ENCODE peak calls at places on chromosomes 11 and 22, in nine cellular contexts. G is lower lobe of right lung; I is MM.1S; X is esophagus squamous epithelium; R is heart left ventricle; M is left ventricle myocardium inferior; S is colonic mucosa; P is CD8-positive, alpha-beta T cell; V is lung. L is an unnamed sample. For H3K4me1, the result is how much of the 10 kb centered on the place peaks cover.

GRCh38 chr22:43859621-43860020 is 2.7 kb downstream of the SULT4A1 start:
- DNase-seq in G (no peak), I (no peak), X (no peak), R (no peak), M (no peak), S (no peak), P (no peak), V (no peak), L (peak)

GRCh38 chr11:132248585-132248984 is 878.2 kb downstream of the NTM start:
- DNase-seq in G (no peak), I (no peak), X (no peak), R (no peak), M (no peak), S (no peak), P (no peak), V (no peak), L (no peak)

GRCh38 chr11:84673753-84674152 is 953.4 kb downstream of the DLG2 start:
- DNase-seq in G (no peak), I (peak), X (no peak), R (no peak), M (no peak), S (no peak), P (no peak), V (no peak), L (no peak)

GRCh38 chr11:100827934-100828661 is 141.0 kb downstream of the ARHGAP42 start:
- DNase-seq in G (no peak), I (peak), X (no peak), R (no peak), M (no peak), S (no peak), P (no peak), V (no peak), L (no peak)

GRCh38 chr11:57512646-57513445 is 2.7 kb downstream of the SLC43A1 start:
- DNase-seq in G (no peak), I (no peak), X (no peak), R (no peak), M (no peak), S (no peak), P (no peak), V (no peak), L (no peak)

GRCh38 chr11:34068098-34068497 is 16.6 kb downstream of the CAPRIN1 start:
- DNase-seq in G (no peak), I (no peak), X (no peak), R (no peak), M (no peak), S (no peak), P (no peak), V (no peak), L (no peak)

GRCh38 chr11:126716456-126717083 is 284.0 kb downstream of the KIRREL3 start:
- DNase-seq in G (no peak), I (peak), X (no peak), R (no peak), M (no peak), S (peak), P (no peak), V (peak), L (no peak)

GRCh38 chr11:69425444-69425843 is 56.0 kb upstream of the LINC01488 start:
- DNase-seq in G (no peak), I (no peak), X (no peak), R (no peak), M (no peak), S (no peak), P (no peak), V (no peak), L (no peak)

GRCh38 chr11:27701262-27702105 is 1.2 kb upstream of the BDNF start:
- DNase-seq in G (no peak), I (peak), X (no peak), R (peak), M (peak), S (peak), P (no peak), V (no peak), L (peak)

GRCh38 chr22:37267128-37267587 is 15.2 kb upstream of the CYTH4 start:
- DNase-seq in G (peak), I (peak), X (no peak), R (peak), M (peak), S (peak), P (peak), V (peak), L (peak)

GRCh38 chr11:62295504-62295903 is 3.4 kb downstream of the SCGB1D4 start:
- DNase-seq in G (no peak), I (no peak), X (no peak), R (no peak), M (no peak), S (no peak), P (no peak), V (no peak), L (no peak)

GRCh38 chr11:116112031-116112935 is 608.1 kb upstream of the CADM1 start:
- DNase-seq in G (no peak), I (no peak), X (no peak), R (no peak), M (no peak), S (no peak), P (no peak), V (no peak), L (no peak)

GRCh38 chr11:119416606-119417580 is 6.1 kb downstream of the THY1 start:
- DNase-seq in G (no peak), I (no peak), X (no peak), R (no peak), M (no peak), S (no peak), P (peak), V (no peak), L (no peak)

GRCh38 chr11:118820412-118821357 is 29.7 kb upstream of the DDX6 start:
- DNase-seq in G (peak), I (peak), X (no peak), R (peak), M (peak), S (peak), P (no peak), V (peak), L (peak)

GRCh38 chr11:57476223-57476882 is 16.0 kb downstream of the RTN4RL2 start:
- DNase-seq in G (peak), I (peak), X (no peak), R (peak), M (peak), S (peak), P (peak), V (no peak), L (peak)

GRCh38 chr11:21066030-21066429 is 396.6 kb downstream of the NELL1 start:
- DNase-seq in G (no peak), I (peak), X (no peak), R (no peak), M (no peak), S (no peak), P (no peak), V (no peak), L (no peak)

GRCh38 chr11:62068730-62069129 is 55.1 kb upstream of the INCENP start:
- DNase-seq in G (no peak), I (no peak), X (no peak), R (no peak), M (no peak), S (no peak), P (no peak), V (no peak), L (no peak)

GRCh38 chr11:115576606-115577005 is 72.4 kb upstream of the CADM1 start:
- DNase-seq in G (no peak), I (no peak), X (no peak), R (no peak), M (no peak), S (no peak), P (no peak), V (no peak), L (no peak)

GRCh38 chr22:44179989-44180705 is 578 bp upstream of the PARVG start:
- DNase-seq in G (no peak), I (no peak), X (no peak), R (no peak), M (no peak), S (no peak), P (no peak), V (no peak), L (no peak)

GRCh38 chr11:68946416-68947090 is 34.2 kb downstream of the MRGPRD start:
- DNase-seq in G (no peak), I (no peak), X (no peak), R (no peak), M (no peak), S (no peak), P (no peak), V (no peak), L (no peak)

GRCh38 chr22:26391623-26392022 is 37.4 kb upstream of the ASPHD2 start:
- DNase-seq in G (no peak), I (no peak), X (no peak), R (no peak), M (no peak), S (no peak), P (no peak), V (no peak), L (no peak)

GRCh38 chr22:27331526-27332281 is 469.9 kb downstream of the MN1 start:
- DNase-seq in G (peak), I (no peak), X (no peak), R (no peak), M (peak), S (no peak), P (no peak), V (peak), L (peak)

GRCh38 chr11:32527191-32527590 is 56.4 kb upstream of the EIF3M start:
- DNase-seq in G (no peak), I (no peak), X (no peak), R (no peak), M (no peak), S (no peak), P (no peak), V (no peak), L (no peak)

GRCh38 chr22:39439170-39439569 is 17.6 kb upstream of the MGAT3 start:
- DNase-seq in G (no peak), I (no peak), X (no peak), R (no peak), M (no peak), S (no peak), P (no peak), V (no peak), L (no peak)

GRCh38 chr11:118081241-118081958 is 4.5 kb downstream of the TMPRSS4 start:
- DNase-seq in G (no peak), I (no peak), X (no peak), R (no peak), M (no peak), S (no peak), P (no peak), V (no peak), L (peak)

GRCh38 chr22:35547993-35548761 is 7.5 kb downstream of the RASD2 start:
- DNase-seq in G (no peak), I (no peak), X (no peak), R (no peak), M (no peak), S (no peak), P (no peak), V (no peak), L (no peak)
- TF ChIP-seq CTCF in G (no peak), I (no peak), X (no peak), R (no peak), M (no peak), S (no peak), P (no peak), V (no peak), L (no peak)

DNA sequence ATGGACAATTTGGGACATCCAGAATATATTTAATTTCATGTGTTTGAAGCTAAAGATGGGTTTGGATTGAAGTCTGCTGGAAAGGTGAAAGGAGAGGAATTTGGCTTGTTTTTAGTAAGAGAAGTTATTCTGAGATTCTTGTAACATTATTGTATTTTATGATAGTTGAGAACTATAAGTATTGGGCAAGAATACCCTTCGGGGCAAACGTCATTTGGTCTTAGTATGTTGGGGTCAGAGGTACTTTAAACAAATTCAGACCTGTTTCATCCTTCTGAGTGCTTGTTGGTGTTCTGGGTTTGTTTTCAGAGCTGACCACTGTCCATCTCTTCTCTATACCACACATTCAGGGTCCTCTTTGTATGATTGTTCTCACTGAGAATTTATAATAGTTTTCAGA is 19.5 kb downstream of the PANX1 start:
- DNase-seq in G (no peak), I (no peak), X (no peak), R (no peak), M (no peak), S (no peak), P (no peak), V (no peak), L (no peak)
- H3K4me1 ChIP-seq in G (under half), I (under half), X (half or more), R (half or more), M (half or more), S (under half), P (under half), V (under half), L (under half)

DNA sequence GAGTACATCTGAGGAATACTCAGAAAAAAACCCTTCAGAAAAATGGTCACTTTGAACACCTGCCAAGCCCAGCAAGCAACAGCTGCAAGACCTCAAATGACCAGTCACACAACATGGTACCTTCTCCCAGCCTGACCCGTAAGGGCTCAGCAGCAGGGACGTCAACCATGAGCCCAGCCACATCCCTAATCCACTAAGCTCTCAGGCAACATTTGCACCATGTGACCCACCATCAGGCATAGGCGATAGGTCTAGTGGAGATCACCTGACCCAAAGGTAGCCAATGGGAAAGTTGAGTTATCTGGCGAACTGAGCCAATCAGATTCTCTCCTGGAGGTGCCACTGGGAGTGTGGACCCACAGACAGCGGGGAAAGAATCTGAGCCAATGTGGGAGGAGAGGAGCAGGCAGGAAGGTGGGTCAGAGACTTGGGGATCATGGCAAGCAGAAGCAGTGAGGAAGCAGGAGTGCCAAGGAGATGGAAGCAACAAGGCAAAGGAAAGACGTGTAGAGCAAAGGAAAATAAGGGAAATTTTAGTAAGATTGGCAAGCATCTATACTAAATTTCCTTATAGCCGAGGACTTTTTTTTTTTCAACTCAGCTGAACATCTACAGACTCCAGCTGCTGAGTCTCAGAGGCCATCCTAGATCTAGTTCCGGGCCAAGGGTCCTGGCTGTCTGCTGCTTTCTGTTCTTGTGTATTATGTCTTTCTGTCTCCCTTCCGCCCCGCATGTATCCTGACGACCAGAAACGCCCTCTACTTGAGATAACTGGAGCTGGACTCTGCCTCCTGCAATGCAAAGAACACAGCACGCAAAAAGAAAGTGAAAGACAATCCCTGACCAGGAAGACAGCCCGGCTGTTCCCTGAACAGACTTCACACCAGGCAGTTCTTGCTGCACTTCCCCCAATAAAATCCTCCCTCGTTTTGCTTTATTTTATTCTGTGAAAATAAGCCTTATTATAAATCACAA is 11.0 kb upstream of the PLAAT2 start:
- DNase-seq in G (no peak), I (peak), X (no peak), R (peak), M (peak), S (peak), P (peak), V (peak), L (peak)
- TF ChIP-seq CTCF in G (peak), I (peak), X (no peak), R (no peak), M (peak), S (no peak), P (no peak), V (peak), L (no peak)

GRCh38 chr22:22788460-22789037 is 99.1 kb upstream of the IGLL5 start:
- DNase-seq in G (no peak), I (no peak), X (no peak), R (no peak), M (no peak), S (no peak), P (no peak), V (no peak), L (no peak)

GRCh38 chr22:22787805-22788459 is 99.7 kb upstream of the IGLL5 start:
- DNase-seq in G (peak), I (peak), X (no peak), R (peak), M (peak), S (peak), P (peak), V (peak), L (peak)

GRCh38 chr22:22789233-22789921 is 98.2 kb upstream of the IGLL5 start:
- DNase-seq in G (no peak), I (no peak), X (no peak), R (no peak), M (no peak), S (no peak), P (no peak), V (no peak), L (no peak)

GRCh38 chr22:22791438-22792181 is 96.0 kb upstream of the IGLL5 start:
- DNase-seq in G (no peak), I (no peak), X (no peak), R (no peak), M (no peak), S (no peak), P (peak), V (no peak), L (no peak)

DNA sequence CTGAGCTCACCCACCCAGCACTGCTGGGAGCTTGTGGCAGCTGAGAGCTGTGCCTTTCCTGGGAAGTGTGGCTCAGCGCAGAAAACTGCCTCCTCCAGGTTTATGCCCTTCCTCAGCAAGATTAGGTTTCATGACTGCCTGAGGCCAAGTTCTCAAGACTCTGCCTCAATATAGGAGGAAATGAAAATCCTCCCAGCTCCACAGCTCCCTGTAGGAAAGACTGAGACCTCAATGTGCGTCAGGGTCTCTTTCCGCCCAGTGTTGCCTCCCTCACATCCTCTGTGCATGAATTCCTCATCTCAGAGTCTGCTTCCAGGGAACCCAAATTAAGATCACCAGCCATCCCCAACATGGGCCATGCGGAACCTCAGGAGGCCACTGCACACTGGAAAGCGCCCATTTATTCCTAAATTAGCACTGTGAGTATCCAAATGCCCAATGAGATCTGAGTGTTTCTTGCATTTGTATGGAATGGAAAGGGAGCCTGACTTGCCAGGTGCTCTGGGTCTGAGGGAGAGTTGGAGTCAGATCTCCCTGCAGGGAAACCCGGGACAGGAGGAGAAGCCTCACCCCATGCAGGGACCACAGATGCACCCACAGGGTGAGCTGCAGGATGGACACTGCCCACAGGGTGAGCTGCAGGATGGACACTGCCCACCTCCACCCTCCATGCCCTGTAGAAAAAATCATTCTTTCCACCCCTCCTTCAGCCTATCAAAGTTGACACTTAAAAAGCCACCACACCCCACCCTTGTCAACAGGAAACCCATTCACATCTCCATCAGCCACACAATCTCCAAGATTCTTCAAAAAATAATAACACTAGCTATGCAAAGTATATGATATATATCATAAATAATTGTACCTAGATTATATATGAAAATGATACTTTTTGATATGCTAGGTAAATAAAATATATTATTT is 97.4 kb upstream of the IGLL5 start:
- DNase-seq in G (no peak), I (no peak), X (no peak), R (no peak), M (no peak), S (no peak), P (no peak), V (no peak), L (no peak)
- H3K4me1 ChIP-seq in G (under half), I (under half), X (under half), R (under half), M (under half), S (under half), P (under half), V (under half), L (under half)

DNA sequence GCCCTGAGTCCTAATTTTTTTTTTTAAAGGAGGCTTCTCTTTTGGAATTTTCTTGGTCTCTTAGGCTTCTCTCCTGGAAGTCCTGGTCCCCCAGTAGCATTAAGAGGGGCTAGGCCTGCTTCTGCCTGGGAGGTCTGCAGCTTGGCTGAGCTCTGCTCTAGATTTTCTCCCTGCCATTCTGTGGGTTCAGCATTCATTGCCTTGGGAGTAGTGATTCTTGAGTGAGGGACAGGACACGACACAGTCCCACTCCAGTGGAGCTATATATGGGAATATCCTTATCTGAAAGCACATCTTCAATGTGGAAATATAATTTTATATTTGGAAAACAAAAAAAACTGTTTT is 3.7 kb downstream of the IGSF22 start:
- DNase-seq in G (no peak), I (no peak), X (no peak), R (no peak), M (no peak), S (no peak), P (no peak), V (no peak), L (no peak)
- TF ChIP-seq CTCF in G (peak), I (no peak), X (no peak), R (no peak), M (peak), S (peak), P (peak), V (no peak), L (no peak)

L was measured in psoas muscle.